ENCODE peak calls at places on chromosomes 5 and 9, in ten cellular contexts. W is astrocyte, Q is foreskin keratinocyte, D is mesendoderm, S is Panc1, O is body of pancreas, K is left ventricle myocardium inferior, M is gastrocnemius medialis, V is pancreas, H is SK-N-SH. F is an unnamed sample.
A peak's percentile ranks its signal among the peaks of the same experiment; 100 is the strongest.

GRCh38 chr5:171388816-171389168 is 1.1 kb downstream of the NPM1 start:
- DNase-seq in W (no peak), Q (no peak), D (no peak), S (no peak), O (no peak), K (no peak), M (no peak), V (no peak), H (no peak), F (no peak)

GRCh38 chr9:34046784-34047379 is 1.8 kb downstream of the UBAP2 start:
- DNase-seq in W (no peak), Q (peak; percentile 22), D (peak; percentile 42), S (no peak), O (no peak), K (no peak), M (no peak), V (no peak), H (peak; percentile 24), F (peak; percentile 51)

GRCh38 chr9:12980482-12980881 is 205.7 kb downstream of the LURAP1L start:
- DNase-seq in W (no peak), Q (no peak), D (no peak), S (no peak), O (no peak), K (no peak), M (no peak), V (no peak), H (no peak), F (no peak)

GRCh38 chr5:133389066-133389590 is 223.2 kb downstream of the FSTL4 start:
- DNase-seq in W (no peak), Q (no peak), D (no peak), S (no peak), O (no peak), K (no peak), M (no peak), V (no peak), H (no peak), F (no peak)

GRCh38 chr5:66929281-66929680 is 267.3 kb downstream of the CD180 start:
- DNase-seq in W (no peak), Q (no peak), D (peak; percentile 14), S (no peak), O (no peak), K (no peak), M (no peak), V (no peak), H (no peak), F (no peak)

GRCh38 chr9:94097788-94098413 is 13.6 kb downstream of the PTPDC1 start:
- DNase-seq in W (peak; percentile 95), Q (peak; percentile 87), D (no peak), S (no peak), O (no peak), K (no peak), M (no peak), V (no peak), H (no peak), F (no peak)

GRCh38 chr9:106874031-106874430 is 11.1 kb downstream of the ZNF462 start:
- DNase-seq in W (no peak), Q (no peak), D (no peak), S (no peak), O (no peak), K (no peak), M (no peak), V (no peak), H (no peak), F (no peak)

GRCh38 chr9:131661954-131662621 is 77.8 kb downstream of the RAPGEF1 start:
- DNase-seq in W (no peak), Q (no peak), D (no peak), S (no peak), O (no peak), K (no peak), M (no peak), V (no peak), H (no peak), F (no peak)

GRCh38 chr9:88387733-88388202 is 476 bp upstream of the SPIN1 start:
- DNase-seq in W (peak; percentile 45), Q (peak; percentile 84), D (peak; percentile 81), S (no peak), O (peak; percentile 60), K (peak; percentile 32), M (no peak), V (peak; percentile 84), H (peak; percentile 63), F (peak; percentile 82)

GRCh38 chr9:97528529-97529230 is 27.2 kb downstream of the TMOD1 start:
- DNase-seq in W (no peak), Q (peak; percentile 20), D (peak; percentile 87), S (no peak), O (no peak), K (no peak), M (no peak), V (no peak), H (no peak), F (no peak)

GRCh38 chr9:97526895-97527575 is 25.6 kb downstream of the TMOD1 start:
- DNase-seq in W (no peak), Q (no peak), D (no peak), S (no peak), O (no peak), K (no peak), M (no peak), V (no peak), H (no peak), F (no peak)

GRCh38 chr9:97525451-97525850 is 24.0 kb downstream of the TMOD1 start:
- DNase-seq in W (no peak), Q (peak; percentile 89), D (no peak), S (no peak), O (no peak), K (no peak), M (peak; percentile 66), V (no peak), H (no peak), F (no peak)

GRCh38 chr9:97529363-97530076 is 28.1 kb downstream of the TMOD1 start:
- DNase-seq in W (no peak), Q (peak; percentile 44), D (no peak), S (no peak), O (no peak), K (peak; percentile 47), M (peak; percentile 78), V (no peak), H (no peak), F (no peak)

GRCh38 chr9:97527626-97528528 is 26.4 kb downstream of the TMOD1 start:
- DNase-seq in W (no peak), Q (no peak), D (peak; percentile 13), S (no peak), O (no peak), K (no peak), M (peak; percentile 72), V (no peak), H (no peak), F (no peak)
- H3K27ac ChIP-seq in W (no peak overlapping the region), Q (no peak overlapping the region), D (no peak overlapping the region), S (no peak overlapping the region), O (no peak overlapping the region), K (peak overlapping the region; percentile 94), M (peak overlapping the region; percentile 98), V (no peak overlapping the region), H (no peak overlapping the region), F (no peak overlapping the region)

GRCh38 chr5:122315511-122315910 is 3.5 kb downstream of the SNCAIP start:
- DNase-seq in W (no peak), Q (no peak), D (no peak), S (no peak), O (no peak), K (no peak), M (no peak), V (no peak), H (no peak), F (no peak)
- H3K27me3 ChIP-seq in W (no peaks in the 10 kb centered on the region), Q (peaks cover 32% of the 10 kb centered on the region), D (peaks cover 4% of the 10 kb centered on the region), S (peaks cover 32% of the 10 kb centered on the region), O (no peaks in the 10 kb centered on the region), K (peaks cover 84% of the 10 kb centered on the region), M (peaks cover 42% of the 10 kb centered on the region), V (peaks cover 25% of the 10 kb centered on the region), H (peaks cover 11% of the 10 kb centered on the region), F (peaks cover 3% of the 10 kb centered on the region)

GRCh38 chr9:109114670-109115069 is 5.1 kb downstream of the TMEM245 start:
- DNase-seq in W (peak; percentile 72), Q (peak; percentile 71), D (no peak), S (no peak), O (peak; percentile 55), K (no peak), M (no peak), V (no peak), H (no peak), F (no peak)
- H3K27ac ChIP-seq in W (no peak overlapping the region), Q (peak overlapping the region; percentile 70), D (no peak overlapping the region), S (peak overlapping the region; percentile 95), O (peak overlapping the region; percentile 70), K (peak overlapping the region; percentile 98), M (peak overlapping the region; percentile 94), V (no peak overlapping the region), H (peak overlapping the region; percentile 39), F (no peak overlapping the region)

DNA sequence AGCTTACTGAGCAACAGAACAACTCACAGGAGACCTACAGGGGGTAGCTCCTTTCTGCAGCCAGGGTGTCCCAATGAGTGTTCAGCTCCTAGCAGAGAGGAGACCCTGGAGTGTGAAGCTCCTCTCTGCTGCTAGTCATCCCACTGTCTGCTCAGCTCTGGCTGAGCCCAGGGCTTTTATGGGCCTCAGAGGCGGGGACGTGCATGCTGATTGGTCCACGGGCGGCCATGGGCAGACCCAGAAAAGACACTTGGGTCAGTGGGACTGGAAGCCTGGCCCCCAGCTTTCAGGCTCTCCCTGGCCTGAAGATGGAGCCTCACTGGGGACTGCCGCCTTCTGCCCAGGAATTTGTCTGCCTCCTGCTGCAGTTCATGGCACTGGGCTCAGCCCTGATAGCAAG is 40.6 kb downstream of the TSPAN17 start:
- DNase-seq in W (no peak), Q (no peak), D (peak; percentile 68), S (no peak), O (no peak), K (no peak), M (no peak), V (no peak), H (no peak), F (no peak)
- H3K27me3 ChIP-seq in W (peaks cover 33% of the 10 kb centered on the region), Q (peaks cover 56% of the 10 kb centered on the region), D (no peaks in the 10 kb centered on the region), S (peaks cover 16% of the 10 kb centered on the region), O (no peaks in the 10 kb centered on the region), K (peaks cover 61% of the 10 kb centered on the region), M (peaks cover 11% of the 10 kb centered on the region), V (peaks cover 3% of the 10 kb centered on the region), H (no peaks in the 10 kb centered on the region), F (peaks cover 11% of the 10 kb centered on the region)

F was measured in small intestine.